ENCODE peak calls at places on chromosomes 5 and 9, in seven cellular contexts. X is PC-3, P is Panc1, H is adrenal gland, B is fibroblast of lung, M is fibroblast of the aortic adventitia, D is HCT116. Q is an unnamed sample.

GRCh38 chr5:68419637-68420452 is 204.3 kb downstream of the PIK3R1 start:
- DNase-seq in B (peak), X (no peak), M (peak), P (no peak), D (no peak), H (peak), Q (peak)

GRCh38 chr9:126203313-126203712 is 123.3 kb upstream of the MVB12B start:
- DNase-seq in H (no peak), D (no peak), M (no peak), P (no peak), B (no peak), X (no peak), Q (no peak)

GRCh38 chr5:177419045-177419444 is 7.4 kb upstream of the GRK6 start:
- DNase-seq in X (no peak), M (peak), P (no peak), H (no peak), D (no peak), B (peak), Q (peak)

GRCh38 chr9:98255064-98255577 is 328 bp downstream of the TBC1D2 start:
- DNase-seq in P (no peak), B (peak), D (no peak), H (no peak), X (peak), M (peak), Q (peak)

GRCh38 chr5:115551415-115551814 is 6.8 kb upstream of the FEM1C start:
- DNase-seq in H (no peak), D (no peak), X (peak), M (peak), B (peak), P (no peak), Q (peak)

GRCh38 chr5:137616046-137616445 is 116.9 kb upstream of the SPOCK1 start:
- DNase-seq in D (no peak), H (no peak), B (no peak), M (no peak), X (no peak), P (no peak), Q (no peak)

GRCh38 chr5:103487822-103488493 is 74.6 kb downstream of the NUDT12 start:
- DNase-seq in P (no peak), D (no peak), H (no peak), M (no peak), X (no peak), B (no peak), Q (no peak)

GRCh38 chr5:16508730-16509531 is 43.3 kb upstream of the ZNF622 start:
- DNase-seq in H (peak), P (no peak), X (peak), B (no peak), M (peak), D (peak), Q (no peak)

GRCh38 chr5:100902406-100903035 is 561 bp downstream of the ST8SIA4 start:
- DNase-seq in X (peak), M (no peak), D (no peak), P (no peak), B (peak), H (no peak), Q (no peak)

GRCh38 chr5:117486879-117487391 is 912.3 kb upstream of the SEMA6A start:
- DNase-seq in H (no peak), M (no peak), P (no peak), B (no peak), D (peak), X (no peak), Q (no peak)

GRCh38 chr5:145293716-145294115 is 541.4 kb downstream of the PRELID2 start:
- DNase-seq in P (no peak), B (no peak), X (peak), H (no peak), D (no peak), M (no peak), Q (no peak)

GRCh38 chr9:100341889-100342288 is 10.9 kb downstream of the TEX10 start:
- DNase-seq in M (no peak), H (no peak), B (no peak), D (no peak), X (no peak), P (no peak), Q (no peak)

GRCh38 chr5:123428521-123429220 is 5.5 kb upstream of the CEP120 start:
- DNase-seq in M (no peak), X (no peak), P (no peak), B (no peak), D (no peak), H (no peak), Q (no peak)

GRCh38 chr9:98173181-98173580 is 19.3 kb downstream of the CORO2A start:
- DNase-seq in X (no peak), B (no peak), H (no peak), P (no peak), D (no peak), M (no peak), Q (no peak)

GRCh38 chr5:108148715-108149139 is 233.2 kb downstream of the FBXL17 start:
- DNase-seq in P (peak), H (no peak), B (peak), M (peak), D (no peak), X (peak), Q (peak)

GRCh38 chr5:151924564-151925395 is at the start of gene GLRA1:
- DNase-seq in X (peak), H (peak), M (peak), D (no peak), B (peak), P (no peak), Q (peak)

GRCh38 chr5:72152506-72152905 is 45.2 kb downstream of the MAP1B start:
- DNase-seq in M (peak), H (no peak), P (no peak), D (no peak), X (no peak), B (no peak), Q (peak)

GRCh38 chr5:27568811-27569210 is 530.4 kb upstream of the CDH9 start:
- DNase-seq in B (no peak), M (peak), X (peak), D (no peak), P (no peak), H (no peak), Q (no peak)

GRCh38 chr5:2560435-2560834 is 191.0 kb downstream of the IRX2 start:
- DNase-seq in B (no peak), H (no peak), D (no peak), P (no peak), M (no peak), X (no peak), Q (no peak)

GRCh38 chr9:112472996-112473395 is 13.6 kb upstream of the KIAA1958 start:
- DNase-seq in B (no peak), D (no peak), X (no peak), P (no peak), M (no peak), H (no peak), Q (no peak)

GRCh38 chr5:176491901-176492300 is 43.7 kb downstream of the FAF2 start:
- DNase-seq in M (no peak), B (no peak), D (no peak), X (no peak), P (no peak), H (no peak), Q (no peak)

GRCh38 chr5:95986001-95986400 is 24.4 kb upstream of the ELL2 start:
- DNase-seq in M (peak), P (no peak), H (no peak), B (no peak), X (no peak), D (no peak), Q (no peak)

GRCh38 chr5:54249210-54250028 is 61.0 kb downstream of the ARL15 start:
- DNase-seq in X (peak), D (no peak), B (no peak), M (peak), H (peak), P (no peak), Q (no peak)

GRCh38 chr9:22446950-22447606 is 454 bp downstream of the DMRTA1 start:
- DNase-seq in M (no peak), X (peak), B (peak), D (no peak), H (peak), P (no peak), Q (peak)

GRCh38 chr5:109829331-109829730 is 139.6 kb downstream of the MAN2A1 start:
- DNase-seq in M (peak), D (no peak), X (no peak), P (no peak), B (no peak), H (no peak), Q (no peak)

GRCh38 chr9:19934301-19934868 is 145.5 kb upstream of the SLC24A2 start:
- DNase-seq in H (peak), M (peak), B (peak), P (no peak), X (no peak), D (no peak), Q (peak)

GRCh38 chr9:113622600-113623400 is 159.3 kb downstream of the RGS3 start:
- DNase-seq in H (no peak), B (peak), P (no peak), X (peak), D (peak), M (peak), Q (peak)

GRCh38 chr5:139745121-139745799 is 50.3 kb upstream of the PSD2 start:
- DNase-seq in X (peak), M (peak), B (peak), H (peak), D (peak), P (no peak), Q (peak)

GRCh38 chr5:150465926-150466325 is 16.4 kb upstream of the RPS14 start:
- DNase-seq in P (no peak), X (no peak), D (no peak), B (no peak), M (no peak), H (no peak), Q (no peak)

GRCh38 chr5:176466245-176466871 is 18.2 kb downstream of the FAF2 start:
- DNase-seq in P (no peak), D (no peak), H (no peak), M (peak), X (peak), B (peak), Q (peak)

GRCh38 chr5:154970759-154971158 is 29.9 kb downstream of the MRPL22 start:
- DNase-seq in B (no peak), M (peak), D (no peak), H (no peak), X (peak), P (no peak), Q (peak)

GRCh38 chr9:76866689-76867088 is 39.2 kb downstream of the PRUNE2 start:
- DNase-seq in D (no peak), M (peak), X (peak), H (no peak), P (peak), B (peak), Q (peak)

GRCh38 chr9:99870126-99870525 is 36.3 kb upstream of the STX17 start:
- DNase-seq in X (no peak), H (no peak), P (no peak), M (no peak), D (no peak), B (no peak), Q (no peak)

GRCh38 chr5:6584727-6585126 is 48.1 kb downstream of the NSUN2 start:
- DNase-seq in D (no peak), M (no peak), X (no peak), P (no peak), H (no peak), B (no peak), Q (no peak)

GRCh38 chr5:6584101-6584645 is 48.7 kb downstream of the NSUN2 start:
- DNase-seq in X (no peak), D (no peak), H (no peak), P (no peak), M (no peak), B (no peak), Q (no peak)

GRCh38 chr5:6582507-6583048 is 50.3 kb downstream of the NSUN2 start:
- DNase-seq in H (no peak), X (no peak), P (no peak), B (no peak), D (no peak), M (no peak), Q (no peak)

GRCh38 chr5:6581559-6582426 is 51.1 kb downstream of the NSUN2 start:
- DNase-seq in B (no peak), H (no peak), M (peak), X (no peak), D (no peak), P (no peak), Q (no peak)

DNA sequence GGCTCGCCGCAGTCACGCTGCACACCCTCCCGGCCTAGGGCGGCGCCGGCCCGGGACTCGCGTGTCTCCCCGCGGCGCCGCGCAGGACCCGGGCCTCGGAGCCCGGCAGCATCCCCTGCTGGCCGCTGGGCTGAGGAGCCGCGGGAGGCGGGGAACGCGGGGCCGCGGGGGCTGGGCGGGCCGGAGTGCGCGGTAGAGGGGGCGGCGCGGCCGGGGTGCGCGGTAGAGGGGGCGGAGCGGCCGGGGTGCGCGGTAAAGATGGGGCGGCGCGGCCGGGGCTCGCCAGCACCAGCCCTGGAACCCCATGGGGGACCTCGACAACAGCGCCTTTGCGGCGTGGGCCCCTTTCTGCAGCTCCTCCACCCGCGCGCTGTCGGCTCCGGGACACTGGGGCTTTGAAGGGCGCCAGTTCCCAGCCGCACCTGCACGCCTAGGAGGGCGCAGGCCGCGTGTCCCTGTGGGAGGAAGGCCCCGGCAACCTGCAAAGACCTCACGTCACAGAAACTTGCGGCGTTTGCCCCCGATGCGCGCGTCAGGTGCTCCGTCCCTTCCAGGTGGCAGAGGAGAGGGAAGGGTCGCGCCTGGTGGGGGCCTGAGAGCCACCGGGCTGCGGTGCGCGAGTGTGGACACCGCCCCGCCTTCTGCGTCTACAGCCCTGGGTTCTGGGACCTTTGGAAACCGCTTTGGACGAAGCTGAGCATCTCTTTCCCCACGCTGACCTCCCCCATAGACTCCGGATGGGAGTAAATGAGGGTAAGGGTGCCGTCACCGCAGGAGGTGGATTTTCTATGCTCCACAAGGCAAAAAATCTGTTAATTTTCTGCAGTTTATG is 49.6 kb downstream of the NSUN2 start:
- DNase-seq in P (no peak), D (no peak), M (no peak), H (no peak), X (no peak), B (peak), Q (peak)
- TF ChIP-seq CTCF in P (peak), D (no peak), M (peak), H (peak), X (no peak), B (peak), Q (peak)

DNA sequence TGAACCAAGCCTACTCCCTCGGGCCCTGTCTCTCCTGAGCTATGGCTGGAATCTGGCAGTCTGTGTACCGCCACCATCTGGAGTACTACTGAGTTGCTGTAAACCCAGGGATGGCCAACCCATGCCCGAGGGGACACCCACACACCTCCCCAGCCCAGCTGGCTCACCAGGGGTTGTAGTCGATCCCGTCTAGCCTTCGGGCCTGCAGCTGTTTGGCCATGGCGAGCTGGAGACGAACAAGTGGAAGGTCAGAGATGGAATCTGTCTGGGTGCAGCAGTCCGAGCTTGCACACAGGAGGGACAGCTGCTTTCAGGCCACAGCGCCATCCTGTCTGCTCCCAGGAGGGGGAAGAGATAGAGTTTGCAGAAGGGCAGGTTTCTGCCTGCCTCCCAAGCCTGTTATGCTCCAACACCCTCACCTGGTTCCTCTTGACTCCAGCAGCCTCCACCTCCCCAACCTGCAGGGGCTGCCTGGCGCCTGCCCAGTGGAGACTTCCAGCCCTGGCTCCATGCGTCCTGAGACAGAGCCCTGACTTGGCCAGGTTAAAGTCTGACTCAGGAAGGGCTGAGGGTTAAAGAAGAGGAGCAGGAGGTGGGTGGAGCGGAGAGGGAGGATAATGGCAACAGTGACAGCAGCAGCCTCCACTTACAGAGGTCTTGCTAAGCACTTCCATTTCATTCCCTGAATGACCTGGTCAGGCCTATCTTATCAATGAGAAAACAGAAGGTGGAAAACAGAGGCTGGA is 15.8 kb upstream of the SPOUT1 start:
- DNase-seq in M (no peak), X (no peak), D (no peak), H (no peak), P (no peak), B (no peak), Q (peak)
- H3K4me3 ChIP-seq in M (no peak), X (no peak), D (no peak), H (no peak), P (no peak), B (no peak), Q (no peak)

GRCh38 chr9:15139467-15139866 is 167.5 kb downstream of the TTC39B start:
- DNase-seq in P (no peak), X (no peak), B (no peak), H (no peak), M (no peak), D (no peak), Q (no peak)

GRCh38 chr9:15144567-15145174 is 162.3 kb downstream of the TTC39B start:
- DNase-seq in M (no peak), D (peak), H (no peak), P (no peak), X (peak), B (no peak), Q (peak)

GRCh38 chr9:15147471-15147870 is 159.5 kb downstream of the TTC39B start:
- DNase-seq in P (no peak), M (peak), X (no peak), B (no peak), H (no peak), D (no peak), Q (no peak)

GRCh38 chr9:15146121-15146820 is 160.7 kb downstream of the TTC39B start:
- DNase-seq in P (no peak), D (no peak), H (no peak), B (no peak), M (no peak), X (no peak), Q (no peak)

DNA sequence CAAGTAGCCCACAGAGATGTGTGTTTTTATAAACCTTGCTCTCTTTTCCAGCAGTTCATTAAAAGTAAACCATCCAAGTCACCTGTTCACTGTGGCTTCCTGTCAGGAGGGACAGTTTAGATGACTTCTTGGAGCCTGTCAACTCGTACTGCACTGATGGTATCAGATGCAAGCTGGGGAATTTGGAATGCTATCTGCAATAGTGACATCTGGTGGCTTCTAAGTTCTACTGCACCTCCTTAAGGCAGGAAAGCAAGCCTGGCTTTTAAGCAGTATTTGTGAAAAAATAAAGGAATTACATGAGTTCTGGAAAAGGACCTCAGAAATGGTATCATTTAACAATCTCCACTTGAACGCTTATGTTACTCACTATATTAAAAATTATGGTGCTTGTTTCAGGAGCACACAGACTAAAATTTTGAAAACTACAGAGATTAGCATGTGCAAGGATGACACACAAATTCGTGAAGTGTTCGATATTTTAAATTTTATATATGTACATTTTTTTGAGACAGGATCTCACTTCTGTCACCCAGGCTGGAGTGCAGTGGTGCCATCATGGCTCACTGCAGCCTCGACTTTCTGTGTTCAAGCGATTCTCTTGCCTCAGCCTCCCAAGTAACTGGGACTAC is 164.0 kb downstream of the TTC39B start:
- DNase-seq in P (no peak), H (no peak), B (peak), X (peak), D (peak), M (peak), Q (peak)
- TF ChIP-seq CTCF in P (peak), H (peak), B (peak), X (peak), D (peak), M (peak), Q (peak)

GRCh38 chr9:104900871-104901270 is 27.1 kb downstream of the ABCA1 start:
- DNase-seq in H (no peak), X (no peak), P (no peak), B (no peak), D (no peak), M (peak), Q (peak)

GRCh38 chr9:104900324-104900723 is 27.6 kb downstream of the ABCA1 start:
- DNase-seq in D (no peak), B (no peak), H (no peak), M (no peak), X (no peak), P (no peak), Q (no peak)

GRCh38 chr9:104899759-104900247 is 28.2 kb downstream of the ABCA1 start:
- DNase-seq in M (no peak), H (no peak), D (no peak), X (no peak), B (no peak), P (no peak), Q (no peak)

GRCh38 chr9:104895572-104895971 is 32.4 kb downstream of the ABCA1 start:
- DNase-seq in D (no peak), H (no peak), M (peak), X (peak), P (no peak), B (peak), Q (peak)

GRCh38 chr9:104896131-104896530 is 31.8 kb downstream of the ABCA1 start:
- DNase-seq in P (no peak), X (no peak), B (peak), D (no peak), H (no peak), M (no peak), Q (peak)
- H3K4me3 ChIP-seq in P (no peak), X (no peak), B (no peak), D (no peak), H (no peak), M (no peak), Q (no peak)